ENCODE peak calls at places on chromosomes 5 and 9, in six cellular contexts. K is HEK293T, L is EL, F is WTC11, T is RWPE1, A is HT1080. H is an unnamed sample.

GRCh38 chr5:160751297-160751696 is 100.7 kb downstream of the ATP10B start:
- DNase-seq in K (no peak), L (no peak), T (no peak), F (no peak), A (no peak), H (no peak)

GRCh38 chr9:79256691-79257213 is 315.0 kb upstream of the TLE4 start:
- DNase-seq in K (peak), L (peak), A (no peak), T (peak), F (no peak), H (no peak)

GRCh38 chr5:137794863-137795262 is 40.7 kb upstream of the HNRNPA0 start:
- DNase-seq in L (no peak), T (no peak), K (no peak), A (no peak), F (peak), H (no peak)

GRCh38 chr5:132293066-132293991 is 865 bp upstream of the SLC22A4 start:
- DNase-seq in L (peak), K (peak), T (peak), A (peak), F (peak), H (peak)

GRCh38 chr9:87167616-87168015 is 220.3 kb upstream of the GAS1 start:
- DNase-seq in L (no peak), F (no peak), T (no peak), K (no peak), A (peak), H (no peak)

GRCh38 chr5:95655575-95655974 is 9.0 kb downstream of the RFESD start:
- DNase-seq in K (no peak), T (no peak), L (no peak), F (no peak), A (no peak), H (no peak)

GRCh38 chr5:179161901-179162300 is 101.7 kb downstream of the ZNF354C start:
- DNase-seq in L (no peak), T (no peak), K (no peak), A (no peak), F (peak), H (no peak)

GRCh38 chr5:115947260-115947659 is 15.0 kb upstream of the LVRN start:
- DNase-seq in K (no peak), T (no peak), A (no peak), F (no peak), L (peak), H (peak)

GRCh38 chr9:127415657-127416056 is 8.5 kb upstream of the ZNF79 start:
- DNase-seq in A (no peak), T (no peak), K (no peak), F (no peak), L (no peak), H (no peak)

GRCh38 chr5:92779536-92779935 is 801.5 kb downstream of the NR2F1-AS1 start:
- DNase-seq in T (no peak), L (no peak), A (no peak), K (no peak), F (no peak), H (no peak)

H was measured in RKO.